ENCODE peak calls at places on chromosome 1, in six cellular contexts. N is thoracic aorta, J is fibroblast of lung, M is cardiac fibroblast, F is fibroblast of pulmonary artery, Z is left ventricle myocardium inferior. D is an unnamed sample.

GRCh38 chr1:3474016-3474415 is 19.6 kb downstream of the ARHGEF16 start:
- DNase-seq in N (no peak), J (no peak), M (no peak), F (no peak), Z (no peak), D (no peak)

GRCh38 chr1:93123141-93123783 is 44.2 kb downstream of the MTF2 start:
- DNase-seq in N (no peak), J (peak; percentile 17), M (no peak), F (peak; percentile 33), Z (no peak), D (no peak)

GRCh38 chr1:31429583-31429982 is 16.6 kb downstream of the SERINC2 start:
- DNase-seq in N (no peak), J (no peak), M (no peak), F (no peak), Z (no peak), D (no peak)

GRCh38 chr1:225941949-225942222 is 866 bp upstream of the LEFTY2 start:
- DNase-seq in N (no peak), J (no peak), M (no peak), F (no peak), Z (no peak), D (no peak)

GRCh38 chr1:236193184-236193583 is 50.8 kb downstream of the GPR137B start:
- DNase-seq in N (no peak), J (no peak), M (no peak), F (no peak), Z (no peak), D (no peak)

GRCh38 chr1:56414728-56415224 is 164.6 kb downstream of the PLPP3 start:
- DNase-seq in N (no peak), J (no peak), M (no peak), F (no peak), Z (no peak), D (no peak)

GRCh38 chr1:54681396-54681795 is 34.3 kb upstream of the TTC4 start:
- DNase-seq in N (no peak), J (peak; percentile 5), M (peak; percentile 21), F (peak; percentile 22), Z (no peak), D (no peak)

GRCh38 chr1:118987431-118988185 is 535 bp downstream of the TBX15 start:
- DNase-seq in N (no peak), J (no peak), M (peak; percentile 26), F (no peak), Z (no peak), D (no peak)

GRCh38 chr1:30335389-30335996 is 387.9 kb downstream of the MATN1 start:
- DNase-seq in N (no peak), J (peak; percentile 13), M (no peak), F (no peak), Z (no peak), D (no peak)

GRCh38 chr1:209895709-209896108 is 42.3 kb upstream of the SYT14 start:
- DNase-seq in N (no peak), J (peak; percentile 95), M (peak; percentile 52), F (peak; percentile 90), Z (no peak), D (peak; percentile 81)

GRCh38 chr1:170662561-170662971 is 1.4 kb upstream of the PRRX1 start:
- DNase-seq in N (no peak), J (no peak), M (peak; percentile 62), F (peak; percentile 53), Z (no peak), D (peak; percentile 79)

GRCh38 chr1:21289700-21290545 is at the start of gene ECE1:
- DNase-seq in N (no peak), J (peak; percentile 52), M (no peak), F (peak; percentile 37), Z (peak; percentile 56), D (no peak)

GRCh38 chr1:33049381-33049780 is 12.7 kb upstream of the AK2 start:
- DNase-seq in N (no peak), J (peak; percentile 79), M (no peak), F (no peak), Z (no peak), D (no peak)

GRCh38 chr1:244968431-244968830 is 104.1 kb upstream of the HNRNPU start:
- DNase-seq in N (no peak), J (no peak), M (peak; percentile 31), F (peak; percentile 12), Z (peak; percentile 21), D (no peak)

GRCh38 chr1:245687129-245687635 is 532.4 kb downstream of the KIF26B start:
- DNase-seq in N (no peak), J (no peak), M (no peak), F (no peak), Z (no peak), D (no peak)

GRCh38 chr1:11670747-11671146 is 6.7 kb downstream of the FBXO6 start:
- DNase-seq in N (no peak), J (no peak), M (no peak), F (no peak), Z (no peak), D (no peak)

GRCh38 chr1:85884372-85885035 is 176.3 kb upstream of the ZNHIT6 start:
- DNase-seq in N (no peak), J (peak; percentile 6), M (peak; percentile 50), F (peak; percentile 42), Z (no peak), D (peak; percentile 36)

GRCh38 chr1:17892851-17893250 is 137.7 kb downstream of the ACTL8 start:
- DNase-seq in N (no peak), J (no peak), M (no peak), F (no peak), Z (no peak), D (no peak)

GRCh38 chr1:187390157-187390556 is 561.4 kb downstream of the PLA2G4A start:
- DNase-seq in N (no peak), J (peak; percentile 17), M (no peak), F (no peak), Z (no peak), D (no peak)

GRCh38 chr1:2145946-2146835 is 48.4 kb downstream of the FAAP20 start:
- DNase-seq in N (no peak), J (no peak), M (no peak), F (no peak), Z (peak; percentile 12), D (no peak)

GRCh38 chr1:54355931-54356679 is 50.1 kb downstream of the SSBP3 start:
- DNase-seq in N (no peak), J (no peak), M (no peak), F (peak; percentile 13), Z (no peak), D (no peak)

GRCh38 chr1:171221665-171222591 is 26.4 kb upstream of the FMO1 start:
- DNase-seq in N (no peak), J (peak; percentile 74), M (peak; percentile 33), F (no peak), Z (no peak), D (peak; percentile 25)

GRCh38 chr1:183918589-183918988 is 113.7 kb downstream of the RGL1 start:
- DNase-seq in N (no peak), J (no peak), M (no peak), F (no peak), Z (no peak), D (no peak)

GRCh38 chr1:107662976-107663375 is 302.0 kb downstream of the VAV3 start:
- DNase-seq in N (no peak), J (no peak), M (no peak), F (no peak), Z (no peak), D (no peak)

GRCh38 chr1:73813726-73814125 is 384.2 kb downstream of the LRRIQ3 start:
- DNase-seq in N (no peak), J (no peak), M (no peak), F (no peak), Z (no peak), D (no peak)

GRCh38 chr1:219993554-219994433 is 52.5 kb downstream of the EPRS1 start:
- DNase-seq in N (no peak), J (no peak), M (no peak), F (peak; percentile 2), Z (no peak), D (peak; percentile 46)

GRCh38 chr1:185017338-185017737 is 28.0 kb upstream of the RNF2 start:
- DNase-seq in N (no peak), J (peak; percentile 95), M (peak; percentile 81), F (peak; percentile 88), Z (no peak), D (peak; percentile 82)

GRCh38 chr1:21904725-21905520 is 32.2 kb downstream of the HSPG2 start:
- DNase-seq in N (peak; percentile 61), J (peak; percentile 97), M (peak; percentile 97), F (peak; percentile 97), Z (peak; percentile 61), D (peak; percentile 81)

GRCh38 chr1:117066367-117066766 is 6.2 kb downstream of the TTF2 start:
- DNase-seq in N (no peak), J (no peak), M (no peak), F (no peak), Z (no peak), D (no peak)

GRCh38 chr1:55062801-55063561 is 23.6 kb downstream of the PCSK9 start:
- DNase-seq in N (no peak), J (no peak), M (no peak), F (no peak), Z (no peak), D (no peak)

GRCh38 chr1:18703041-18703621 is 72.5 kb downstream of the PAX7 start:
- DNase-seq in N (no peak), J (no peak), M (no peak), F (no peak), Z (no peak), D (no peak)

GRCh38 chr1:168876830-168877229 is 147.8 kb upstream of the DPT start:
- DNase-seq in N (no peak), J (no peak), M (no peak), F (no peak), Z (no peak), D (no peak)

GRCh38 chr1:169363046-169363756 is 4.4 kb downstream of the NME7 start:
- DNase-seq in N (no peak), J (peak; percentile 97), M (peak; percentile 84), F (peak; percentile 91), Z (no peak), D (peak; percentile 87)

GRCh38 chr1:208093754-208094719 is 150.1 kb downstream of the PLXNA2 start:
- DNase-seq in N (no peak), J (peak; percentile 51), M (peak; percentile 74), F (peak; percentile 79), Z (peak; percentile 73), D (peak; percentile 56)

GRCh38 chr1:147842578-147842977 is 60.0 kb upstream of the GJA8 start:
- DNase-seq in N (no peak), J (no peak), M (no peak), F (no peak), Z (no peak), D (no peak)

GRCh38 chr1:25926731-25927496 is 20.7 kb upstream of the STMN1 start:
- DNase-seq in N (no peak), J (no peak), M (no peak), F (no peak), Z (no peak), D (no peak)
- H3K4me3 ChIP-seq in N (no peak overlapping the region), J (no peak overlapping the region), M (no peak overlapping the region), F (no peak overlapping the region), Z (no peak overlapping the region), D (no peak overlapping the region)

GRCh38 chr1:199336745-199337640 is 690.5 kb upstream of the NR5A2 start:
- DNase-seq in N (no peak), J (no peak), M (no peak), F (no peak), Z (no peak), D (no peak)
- TF ChIP-seq CTCF in N (no peak), J (no peak), M (no peak), F (no peak), Z (no peak), D (no peak)

GRCh38 chr1:110059133-110059863 is 11.2 kb downstream of the ALX3 start:
- DNase-seq in N (no peak), J (peak; percentile 57), M (peak; percentile 35), F (no peak), Z (no peak), D (peak; percentile 26)
- H3K4me3 ChIP-seq in N (no peak overlapping the region), J (no peak overlapping the region), M (no peak overlapping the region), F (no peak overlapping the region), Z (no peak overlapping the region), D (no peak overlapping the region)

GRCh38 chr1:43446881-43447835 is 6.6 kb downstream of the HYI start:
- DNase-seq in N (no peak), J (no peak), M (no peak), F (no peak), Z (no peak), D (no peak)
- TF ChIP-seq CTCF in N (no peak), J (no peak), M (no peak), F (no peak), Z (no peak), D (no peak)

D was measured in fibroblast of the aortic adventitia.